ENCODE peak calls at places on chromosomes 2 and 18, in nine cellular contexts. W is IMR-90; N is bronchial epithelial cell; I is upper lobe of right lung; T is lower lobe of right lung; B is endothelial cell of umbilical vein; G is CD8-positive, alpha-beta T cell; R is body of pancreas; X is ovary. Q is an unnamed sample. For H3K27me3, the result is how much of the 10 kb centered on the place peaks cover.

GRCh38 chr18:58712930-58713329 is 41.7 kb downstream of the MALT1 start:
- DNase-seq in G (no peak), B (no peak), T (no peak), R (no peak), N (no peak), X (no peak), W (no peak), I (no peak), Q (no peak)

GRCh38 chr2:26273501-26273900 is 28.8 kb downstream of the HADHB start:
- DNase-seq in R (no peak), X (no peak), I (no peak), N (peak), B (no peak), T (no peak), G (no peak), W (peak), Q (no peak)

GRCh38 chr2:83826601-83827000 is 632.5 kb downstream of the SUCLG1 start:
- DNase-seq in T (no peak), I (no peak), B (no peak), N (no peak), W (no peak), X (no peak), G (no peak), R (peak), Q (no peak)

GRCh38 chr2:34254272-34254882 is 655.3 kb upstream of the FAM98A start:
- DNase-seq in R (no peak), N (no peak), I (no peak), G (no peak), B (no peak), W (no peak), T (no peak), X (no peak), Q (no peak)

GRCh38 chr18:34970106-34970505 is 71.1 kb upstream of the MAPRE2 start:
- DNase-seq in N (peak), W (peak), R (no peak), G (no peak), B (no peak), I (no peak), X (no peak), T (no peak), Q (no peak)

GRCh38 chr2:172552547-172553291 is 3.2 kb upstream of the PDK1 start:
- DNase-seq in X (no peak), T (no peak), R (peak), G (no peak), W (peak), I (no peak), B (peak), N (peak), Q (no peak)

GRCh38 chr2:43057742-43058706 is 168.4 kb downstream of the ZFP36L2 start:
- DNase-seq in T (no peak), W (no peak), I (no peak), N (no peak), X (no peak), G (no peak), R (no peak), B (no peak), Q (no peak)

GRCh38 chr2:177717831-177718618 is 325.5 kb downstream of the AGPS start:
- DNase-seq in W (no peak), N (peak), G (no peak), B (peak), R (no peak), X (no peak), I (no peak), T (no peak), Q (no peak)

GRCh38 chr2:130822766-130823165 is 13.9 kb upstream of the ARHGEF4 start:
- DNase-seq in R (no peak), G (no peak), T (no peak), W (no peak), X (no peak), B (no peak), I (peak), N (no peak), Q (no peak)

GRCh38 chr18:39519741-39520140 is 1954.1 kb upstream of the CELF4 start:
- DNase-seq in I (no peak), T (no peak), W (no peak), G (no peak), N (no peak), B (no peak), X (no peak), R (no peak), Q (no peak)

GRCh38 chr18:22538463-22538862 is 120.7 kb upstream of the CTAGE1 start:
- DNase-seq in I (no peak), G (no peak), R (no peak), W (no peak), N (no peak), X (no peak), B (no peak), T (no peak), Q (no peak)

GRCh38 chr2:99573624-99574251 is 83.9 kb upstream of the REV1 start:
- DNase-seq in N (no peak), B (no peak), T (no peak), X (no peak), I (no peak), W (no peak), R (no peak), G (no peak), Q (no peak)

GRCh38 chr18:3923750-3924149 is 473.8 kb downstream of the TGIF1 start:
- DNase-seq in I (no peak), X (no peak), W (peak), N (peak), T (no peak), B (no peak), R (no peak), G (no peak), Q (no peak)

GRCh38 chr2:133888107-133888506 is 319.8 kb upstream of the NCKAP5 start:
- DNase-seq in T (no peak), I (no peak), B (no peak), X (no peak), W (no peak), R (no peak), G (no peak), N (no peak), Q (no peak)

GRCh38 chr18:7237670-7238272 is 6.9 kb downstream of the LRRC30 start:
- DNase-seq in W (no peak), X (no peak), T (no peak), G (no peak), B (no peak), R (no peak), I (no peak), N (no peak), Q (no peak)

GRCh38 chr18:52288403-52289004 is 51.5 kb upstream of the DCC start:
- DNase-seq in N (peak), G (no peak), B (no peak), R (peak), T (peak), I (peak), W (no peak), X (no peak), Q (peak)

GRCh38 chr18:35026407-35027061 is 14.7 kb upstream of the MAPRE2 start:
- DNase-seq in T (no peak), B (no peak), N (no peak), R (no peak), I (no peak), W (no peak), G (no peak), X (no peak), Q (no peak)

GRCh38 chr2:199798881-199799580 is 52.0 kb downstream of the FTCDNL1 start:
- DNase-seq in N (no peak), G (no peak), B (peak), X (peak), R (peak), T (no peak), I (no peak), W (no peak), Q (no peak)

GRCh38 chr2:122753341-122753740 is 997.9 kb downstream of the TSN start:
- DNase-seq in R (no peak), W (no peak), G (no peak), N (no peak), X (no peak), T (no peak), I (no peak), B (no peak), Q (no peak)

GRCh38 chr2:72935611-72935957 is 18.3 kb downstream of the EMX1 start:
- DNase-seq in R (no peak), X (no peak), N (no peak), W (no peak), I (peak), G (no peak), B (no peak), T (no peak), Q (no peak)

GRCh38 chr2:218400167-218400929 is 680 bp downstream of the CTDSP1 start:
- DNase-seq in X (peak), G (peak), N (no peak), B (peak), T (peak), I (peak), W (no peak), R (peak), Q (peak)

GRCh38 chr2:64654993-64655666 is 1.4 kb upstream of the SERTAD2 start:
- DNase-seq in W (no peak), R (peak), N (peak), B (peak), G (peak), T (no peak), X (no peak), I (no peak), Q (no peak)

GRCh38 chr2:197207106-197207505 is 103.5 kb downstream of the ANKRD44 start:
- DNase-seq in W (no peak), R (no peak), I (no peak), N (no peak), X (no peak), B (no peak), T (no peak), G (no peak), Q (no peak)

GRCh38 chr18:47615043-47615442 is 315.4 kb downstream of the SMAD2 start:
- DNase-seq in T (no peak), X (no peak), B (no peak), G (no peak), N (no peak), W (no peak), R (no peak), I (no peak), Q (no peak)

GRCh38 chr18:47619771-47620170 is 310.7 kb downstream of the SMAD2 start:
- DNase-seq in B (no peak), G (no peak), R (no peak), X (no peak), N (no peak), I (no peak), T (no peak), W (no peak), Q (no peak)

GRCh38 chr18:47613929-47614328 is 316.5 kb downstream of the SMAD2 start:
- DNase-seq in N (no peak), W (no peak), X (no peak), B (no peak), I (no peak), R (no peak), T (no peak), G (no peak), Q (no peak)

GRCh38 chr18:47618758-47619157 is 311.7 kb downstream of the SMAD2 start:
- DNase-seq in B (no peak), X (no peak), R (no peak), W (no peak), I (no peak), N (no peak), T (no peak), G (no peak), Q (no peak)
- H3K27me3 ChIP-seq in B (under half), X (under half), R (under half), W (under half), I (under half), N (under half), T (under half), G (under half), Q (under half)

DNA sequence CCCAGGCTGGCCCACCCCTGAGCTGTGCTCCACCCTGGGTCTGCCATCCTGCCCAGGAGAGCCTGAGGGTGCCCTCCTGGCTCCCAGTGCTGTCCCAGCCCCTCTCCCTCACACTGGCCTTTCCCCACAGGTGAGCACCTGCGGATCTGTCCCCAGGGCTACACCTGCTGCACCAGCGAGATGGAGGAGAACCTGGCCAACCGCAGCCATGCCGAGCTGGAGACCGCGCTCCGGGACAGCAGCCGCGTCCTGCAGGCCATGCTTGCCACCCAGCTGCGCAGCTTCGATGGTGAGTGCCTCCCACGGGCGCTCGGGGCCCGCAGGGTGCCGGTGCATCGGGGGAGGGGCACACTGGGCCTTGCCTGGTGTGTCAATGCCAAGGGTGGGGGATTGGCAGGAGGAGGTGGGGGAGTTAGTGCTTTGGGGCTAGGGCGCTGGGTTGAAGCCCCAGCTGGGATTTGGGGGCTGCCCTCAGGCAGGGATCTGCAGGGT is 23.5 kb downstream of the GPC1 start:
- DNase-seq in I (no peak), W (no peak), N (no peak), B (no peak), G (no peak), R (no peak), T (peak), X (peak), Q (no peak)
- TF ChIP-seq CTCF in I (no peak), W (no peak), N (no peak), B (no peak), G (no peak), R (no peak), T (no peak), X (no peak), Q (no peak)

GRCh38 chr2:100968146-100969145 is 33.6 kb upstream of the RPL31 start:
- DNase-seq in R (no peak), G (no peak), N (no peak), W (no peak), B (no peak), X (no peak), I (peak), T (no peak), Q (no peak)

GRCh38 chr2:100967716-100968115 is 34.4 kb upstream of the RPL31 start:
- DNase-seq in B (no peak), N (no peak), W (no peak), X (no peak), I (peak), T (no peak), R (no peak), G (no peak), Q (no peak)

GRCh38 chr2:100969998-100970397 is 32.1 kb upstream of the RPL31 start:
- DNase-seq in W (no peak), B (no peak), N (no peak), G (no peak), R (no peak), I (peak), T (no peak), X (no peak), Q (no peak)

GRCh38 chr2:100972452-100972851 is 29.6 kb upstream of the RPL31 start:
- DNase-seq in B (no peak), W (no peak), T (no peak), X (no peak), N (no peak), I (peak), R (no peak), G (no peak), Q (no peak)

GRCh38 chr2:100971221-100971620 is 30.9 kb upstream of the RPL31 start:
- DNase-seq in W (no peak), X (no peak), B (no peak), G (no peak), N (no peak), T (no peak), R (no peak), I (peak), Q (no peak)
- H3K27me3 ChIP-seq in W (under half), X (under half), B (under half), G (under half), N (under half), T (under half), R (under half), I (under half), Q (under half)

DNA sequence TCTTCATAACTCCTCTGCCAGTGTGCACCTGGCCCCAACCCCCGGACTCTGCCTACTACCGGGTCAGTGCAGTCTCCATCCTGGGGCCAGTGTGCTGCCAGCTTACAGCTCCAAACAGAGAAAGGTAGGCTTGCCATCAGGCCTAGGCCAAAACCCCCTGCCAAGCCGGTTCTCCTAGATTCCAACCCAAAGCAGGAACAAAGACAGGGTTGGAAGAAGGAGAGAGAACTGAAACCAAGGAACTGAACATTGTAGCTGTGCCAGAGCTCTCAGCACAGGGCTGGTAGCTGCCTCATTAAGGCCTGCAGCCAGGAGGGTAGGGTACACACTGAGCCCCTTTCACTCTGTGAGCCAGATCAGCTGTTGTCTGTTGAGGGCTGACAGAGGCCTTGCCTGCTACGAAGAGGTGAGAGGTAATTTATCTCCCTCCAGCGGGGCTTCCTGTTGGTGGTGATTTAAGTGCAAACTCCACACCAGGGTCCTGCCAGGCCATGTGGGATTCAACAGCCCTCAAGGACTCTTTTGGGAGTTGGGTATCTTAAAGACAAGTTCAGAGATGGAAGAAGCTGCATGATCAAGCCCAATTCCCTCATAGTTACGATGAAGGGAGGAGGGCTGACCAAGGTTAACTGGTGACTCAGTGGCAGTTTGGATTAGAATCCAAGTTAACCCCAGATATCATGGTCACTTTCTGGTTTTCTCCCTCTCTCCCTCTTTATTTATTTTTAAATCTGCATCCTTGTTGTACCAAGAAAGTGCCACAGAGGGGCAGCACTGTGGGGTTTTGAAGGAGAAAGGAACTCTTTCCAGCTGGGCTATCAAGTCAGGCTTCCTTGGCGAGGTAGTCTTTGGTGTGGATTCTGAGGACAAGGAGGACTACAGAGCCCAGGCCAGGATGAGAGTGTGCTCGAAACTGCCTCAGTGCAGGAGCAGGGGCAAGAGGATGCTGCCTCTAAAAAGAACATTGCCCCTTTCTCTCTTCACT is 48.1 kb downstream of the CYRIA start:
- DNase-seq in I (no peak), N (peak), G (no peak), T (peak), X (peak), R (peak), B (peak), W (peak), Q (no peak)
- TF ChIP-seq CTCF in I (peak), N (peak), G (no peak), T (peak), X (no peak), R (peak), B (peak), W (peak), Q (peak)

DNA sequence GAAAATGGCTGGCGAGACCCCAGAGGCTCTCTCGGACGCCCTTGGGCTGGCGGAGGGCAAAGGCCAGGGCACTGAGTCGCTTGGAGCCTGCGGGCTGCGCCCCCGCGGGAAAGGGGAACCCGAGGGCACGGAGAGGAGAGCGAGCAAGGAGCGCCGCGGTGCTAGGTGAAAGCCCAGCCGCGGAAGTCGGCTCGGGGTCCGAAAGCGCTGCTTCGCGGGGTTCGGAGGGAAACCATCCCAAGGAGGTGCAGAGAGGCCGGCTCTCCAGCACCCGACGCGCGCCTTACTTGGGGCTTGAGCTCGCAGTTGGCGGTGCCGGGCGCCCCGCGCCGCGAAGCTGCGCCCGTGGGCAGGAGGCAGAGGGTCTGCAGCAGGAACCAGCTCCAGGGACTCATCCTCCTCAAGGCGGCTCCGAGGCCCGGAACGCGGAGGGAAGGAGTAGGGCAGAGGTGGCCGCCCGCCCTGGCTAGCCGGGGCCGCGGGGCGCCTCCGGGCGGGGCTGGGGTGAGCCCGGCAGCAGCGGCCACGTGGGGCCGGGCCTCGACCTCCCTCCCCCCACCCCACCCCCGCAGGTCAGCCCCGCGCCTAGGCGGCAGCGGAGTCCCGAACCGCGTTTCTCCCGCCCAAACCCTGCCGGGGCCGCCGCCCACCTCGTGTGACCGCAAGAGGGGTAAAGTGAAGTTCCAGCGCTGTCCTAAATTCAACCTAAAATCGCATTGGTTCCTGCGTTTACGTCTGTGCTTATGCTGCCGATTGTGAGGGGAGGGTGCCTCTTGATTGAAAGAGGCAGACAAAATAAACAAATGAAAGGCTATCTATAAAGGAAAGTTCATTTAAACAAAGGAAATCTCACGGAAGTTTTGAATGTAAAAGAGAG is at the start of gene TRABD2A:
- DNase-seq in N (no peak), T (peak), G (peak), W (peak), R (no peak), I (peak), B (no peak), X (peak), Q (peak)
- H3K27me3 ChIP-seq in N (under half), T (under half), G (under half), W (under half), R (under half), I (under half), B (under half), X (under half), Q (under half)

DNA sequence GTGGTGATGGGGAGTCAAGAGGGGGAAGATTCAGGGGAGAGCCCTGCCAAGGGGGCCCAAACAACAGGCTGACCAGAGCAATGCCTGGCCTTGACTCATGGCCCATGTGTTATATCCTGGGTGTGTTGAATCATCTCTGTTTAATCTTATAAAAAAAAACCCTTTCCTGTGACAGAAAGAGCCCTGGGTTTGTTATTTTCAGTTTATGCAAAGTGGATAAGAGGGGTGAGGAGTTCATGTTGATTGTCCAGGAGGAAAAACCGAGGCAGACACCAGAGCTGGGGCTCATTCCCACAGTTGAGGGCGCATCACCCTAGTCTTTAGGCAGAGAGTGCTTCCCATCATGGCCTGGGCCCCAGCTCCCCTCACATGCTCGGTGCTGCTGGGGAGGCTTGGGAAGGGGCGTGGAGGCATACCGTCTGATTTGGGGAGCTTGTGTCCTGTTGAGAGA is 30.9 kb upstream of the IL37 start:
- DNase-seq in X (no peak), T (no peak), R (no peak), B (no peak), G (no peak), N (peak), I (no peak), W (peak), Q (peak)
- TF ChIP-seq CTCF in X (no peak), T (no peak), R (no peak), B (no peak), G (no peak), N (no peak), I (no peak), W (no peak), Q (no peak)